ENCODE peak calls at places on chromosomes 4 and X, in five cellular contexts. G, O, Z, Q and X are unnamed samples.

GRCh38 chrX:134013092-134013497 is 27.7 kb upstream of the GPC3 start:
- DNase-seq in Q (no peak), G (no peak), Z (no peak), O (no peak), X (no peak)

GRCh38 chr4:6633091-6633906 is 7.2 kb upstream of the MRFAP1 start:
- DNase-seq in G (peak), O (peak), Z (no peak), Q (no peak), X (no peak)

GRCh38 chr4:41258783-41259182 is 2.1 kb downstream of the UCHL1 start:
- DNase-seq in G (peak), O (peak), Z (peak), Q (no peak), X (no peak)

GRCh38 chr4:80014531-80014930 is 58.5 kb downstream of the ANTXR2 start:
- DNase-seq in Z (no peak), Q (no peak), O (no peak), G (no peak), X (no peak)

GRCh38 chrX:45622538-45622937 is 421.9 kb upstream of the DIPK2B start:
- DNase-seq in Z (no peak), G (no peak), Q (no peak), O (no peak), X (no peak)

GRCh38 chr4:119027815-119028214 is 107.8 kb upstream of the MYOZ2 start:
- DNase-seq in G (no peak), O (no peak), Z (no peak), Q (no peak), X (no peak)

GRCh38 chr4:37243722-37244582 is 591 bp upstream of the NWD2 start:
- DNase-seq in Z (no peak), G (peak), Q (no peak), O (peak), X (no peak)

GRCh38 chr4:7939377-7940108 is at the start of gene AFAP1:
- DNase-seq in G (peak), Q (peak), O (peak), Z (peak), X (peak)

GRCh38 chr4:19532120-19532848 is 719.4 kb upstream of the SLIT2 start:
- DNase-seq in O (no peak), G (no peak), Q (no peak), Z (no peak), X (no peak)

GRCh38 chr4:81635747-81636146 is 164.0 kb upstream of the RASGEF1B start:
- DNase-seq in Q (no peak), Z (peak), G (no peak), O (no peak), X (no peak)

GRCh38 chr4:157246959-157247358 is 26.4 kb downstream of the GRIA2 start:
- DNase-seq in Z (no peak), O (peak), G (no peak), Q (no peak), X (no peak)

GRCh38 chrX:640641-641040 is 10.1 kb downstream of the SHOX start:
- DNase-seq in G (no peak), Q (no peak), O (no peak), Z (no peak), X (no peak)

GRCh38 chr4:5554376-5554775 is 154.0 kb downstream of the EVC2 start:
- DNase-seq in G (no peak), O (no peak), Q (no peak), Z (no peak), X (no peak)

GRCh38 chr4:83772680-83773079 is 236.8 kb downstream of the GPAT3 start:
- DNase-seq in G (no peak), Z (no peak), O (peak), Q (no peak), X (no peak)

GRCh38 chr4:124904723-124905390 is 192.3 kb upstream of the ANKRD50 start:
- DNase-seq in G (no peak), O (peak), Q (no peak), Z (no peak), X (no peak)

GRCh38 chrX:24245201-24245600 is 68.7 kb downstream of the SUPT20HL2 start:
- DNase-seq in Z (no peak), O (no peak), Q (no peak), G (no peak), X (no peak)

GRCh38 chr4:88457307-88458090 is 580 bp downstream of the HERC5 start:
- DNase-seq in O (peak), Q (peak), Z (peak), G (peak), X (no peak)

GRCh38 chr4:123587983-123588494 is 191.4 kb downstream of the SPRY1 start:
- DNase-seq in O (peak), G (peak), Q (no peak), Z (no peak), X (no peak)

GRCh38 chr4:22301253-22301652 is 214.6 kb downstream of the ADGRA3 start:
- DNase-seq in G (no peak), Z (no peak), Q (no peak), O (no peak), X (no peak)

GRCh38 chrX:46244451-46244850 is 300.8 kb downstream of the ZNF674 start:
- DNase-seq in Q (no peak), O (no peak), Z (no peak), G (no peak), X (no peak)

GRCh38 chrX:63503541-63503940 is 152.4 kb upstream of the SPIN4 start:
- DNase-seq in G (no peak), O (no peak), Q (no peak), Z (no peak), X (no peak)